ENCODE peak calls at places on chromosomes 2 and 18, in seven cellular contexts. H is astrocyte of the cerebellum, R is upper lobe of left lung, P is lung, K is fibroblast of lung, T is fibroblast of the aortic adventitia, Q is AG04449. J is an unnamed sample.

GRCh38 chr18:12839057-12839525 is 44.9 kb downstream of the PTPN2 start:
- DNase-seq in Q (no peak), K (no peak), T (no peak), R (no peak), H (no peak), P (no peak), J (no peak)

GRCh38 chr18:49251451-49251850 is 209.0 kb downstream of the DYM start:
- DNase-seq in H (no peak), T (no peak), R (no peak), K (no peak), P (no peak), Q (no peak), J (no peak)

GRCh38 chr2:236965021-236965840 is 120.5 kb upstream of the COPS8 start:
- DNase-seq in K (no peak), Q (no peak), R (no peak), T (no peak), H (no peak), P (no peak), J (no peak)

GRCh38 chr18:731185-731584 is 18.8 kb upstream of the ENOSF1 start:
- DNase-seq in P (no peak), T (peak), K (no peak), R (no peak), Q (no peak), H (no peak), J (no peak)

GRCh38 chr18:45243347-45244095 is 371.8 kb upstream of the SLC14A2 start:
- DNase-seq in Q (no peak), H (no peak), K (no peak), P (no peak), T (peak), R (no peak), J (no peak)

GRCh38 chr2:144745424-144745823 is 225.5 kb upstream of the ZEB2 start:
- DNase-seq in P (no peak), R (no peak), H (no peak), Q (no peak), K (no peak), T (no peak), J (no peak)

GRCh38 chr2:152715854-152716428 is 1.3 kb downstream of the PRPF40A start:
- DNase-seq in R (no peak), T (peak), K (peak), H (no peak), Q (no peak), P (no peak), J (no peak)

GRCh38 chr2:98463551-98463971 is 18.9 kb downstream of the INPP4A start:
- DNase-seq in T (no peak), K (no peak), R (no peak), Q (no peak), P (no peak), H (no peak), J (no peak)

GRCh38 chr18:61277808-61278207 is 55.4 kb upstream of the CDH20 start:
- DNase-seq in T (no peak), H (no peak), K (no peak), R (no peak), P (no peak), Q (no peak), J (no peak)

GRCh38 chr2:131030478-131030971 is 62.7 kb downstream of the FAM168B start:
- DNase-seq in H (no peak), Q (no peak), P (peak), T (no peak), K (no peak), R (no peak), J (no peak)

GRCh38 chr2:237923507-237924163 is 43.2 kb upstream of the UBE2F start:
- DNase-seq in T (peak), H (no peak), Q (no peak), R (peak), P (peak), K (peak), J (peak)

GRCh38 chr2:160646684-160647444 is 153.3 kb upstream of the RBMS1 start:
- DNase-seq in P (no peak), H (no peak), R (peak), T (no peak), Q (no peak), K (no peak), J (no peak)

GRCh38 chr18:79846936-79847557 is 49.3 kb downstream of the KCNG2 start:
- DNase-seq in H (no peak), T (peak), P (peak), K (no peak), Q (no peak), R (no peak), J (no peak)

GRCh38 chr2:237474511-237474911 is 12.5 kb upstream of the MLPH start:
- DNase-seq in H (no peak), P (no peak), T (no peak), Q (no peak), R (peak), K (peak), J (peak)

GRCh38 chr2:55419236-55419513 is 481 bp downstream of the CCDC88A start:
- DNase-seq in T (peak), H (no peak), P (no peak), K (peak), R (peak), Q (no peak), J (peak)

GRCh38 chr2:194455358-194455757 is 1201.7 kb upstream of the SLC39A10 start:
- DNase-seq in K (no peak), Q (no peak), P (no peak), H (no peak), R (no peak), T (no peak), J (no peak)

GRCh38 chr2:69801745-69802144 is 27.7 kb upstream of the GMCL1 start:
- DNase-seq in Q (no peak), R (no peak), T (no peak), P (no peak), H (no peak), K (no peak), J (no peak)

GRCh38 chr2:229849073-229849472 is 72.7 kb downstream of the TRIP12 start:
- DNase-seq in R (no peak), T (no peak), K (no peak), P (no peak), H (no peak), Q (no peak), J (no peak)

GRCh38 chr2:144443837-144444236 is 76.1 kb downstream of the ZEB2 start:
- DNase-seq in T (no peak), P (no peak), R (no peak), Q (no peak), K (no peak), H (no peak), J (no peak)

GRCh38 chr2:107146181-107146580 is 260.2 kb upstream of the ST6GAL2 start:
- DNase-seq in T (no peak), K (no peak), Q (no peak), P (no peak), R (no peak), H (no peak), J (no peak)

GRCh38 chr2:236754234-236754924 is 184.8 kb downstream of the ACKR3 start:
- DNase-seq in P (no peak), H (no peak), R (no peak), K (no peak), T (no peak), Q (no peak), J (no peak)

GRCh38 chr2:85187069-85187468 is 53.9 kb downstream of the TCF7L1 start:
- DNase-seq in H (no peak), Q (no peak), P (no peak), T (peak), R (no peak), K (no peak), J (no peak)

GRCh38 chr2:120679526-120679925 is 56.1 kb upstream of the GLI2 start:
- DNase-seq in H (no peak), T (no peak), P (no peak), K (no peak), Q (no peak), R (no peak), J (no peak)

GRCh38 chr2:97745474-97746172 is 32.2 kb downstream of the ZAP70 start:
- DNase-seq in Q (no peak), R (no peak), T (no peak), K (no peak), P (no peak), H (no peak), J (no peak)

GRCh38 chr2:20491739-20492531 is 45.1 kb downstream of the RHOB start:
- DNase-seq in R (no peak), Q (no peak), K (peak), T (no peak), H (no peak), P (no peak), J (no peak)

GRCh38 chr2:205763708-205764501 is 81.6 kb downstream of the NRP2 start:
- DNase-seq in P (peak), T (peak), Q (peak), R (no peak), H (peak), K (peak), J (peak)

GRCh38 chr2:62038980-62039771 is 133.7 kb downstream of the COMMD1 start:
- DNase-seq in H (peak), T (peak), K (peak), P (no peak), R (peak), Q (peak), J (peak)

GRCh38 chr2:188145885-188146284 is 145.8 kb upstream of the GULP1 start:
- DNase-seq in Q (no peak), P (no peak), R (no peak), K (no peak), T (no peak), H (no peak), J (no peak)

GRCh38 chr2:171718720-171719119 is 31.5 kb downstream of the DYNC1I2 start:
- DNase-seq in Q (no peak), R (no peak), H (no peak), K (no peak), T (no peak), P (no peak), J (no peak)

GRCh38 chr18:666177-666576 is 8.7 kb downstream of the TYMS start:
- DNase-seq in H (no peak), K (no peak), R (no peak), Q (no peak), P (no peak), T (no peak), J (no peak)

DNA sequence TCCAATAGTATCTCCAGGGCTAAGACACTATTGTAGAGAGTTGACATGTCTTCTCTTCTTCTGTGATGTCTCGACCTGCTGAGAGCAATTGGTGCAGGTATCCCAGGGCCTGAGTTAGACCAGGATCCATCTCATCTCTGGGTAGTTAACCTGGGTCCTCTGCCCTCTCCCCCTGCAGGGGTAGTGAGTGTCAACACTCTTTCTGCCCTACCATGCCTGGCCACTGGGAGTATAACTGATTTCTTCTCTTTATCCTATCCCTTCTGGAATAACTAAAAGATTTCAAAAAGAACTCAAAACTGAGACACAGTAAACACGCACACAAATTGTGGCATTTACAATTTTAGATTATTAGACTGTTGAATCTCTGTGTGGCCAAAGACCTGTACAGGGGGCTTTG is 20.8 kb upstream of the SIX3 start:
- DNase-seq in K (no peak), Q (no peak), R (no peak), H (no peak), P (no peak), T (no peak), J (no peak)
- TF ChIP-seq CTCF in K (no peak), Q (no peak), R (no peak), H (no peak), P (no peak), T (peak), J (no peak)

GRCh38 chr2:9811679-9812511 is 31.4 kb upstream of the TAF1B start:
- DNase-seq in R (no peak), T (no peak), H (no peak), K (no peak), Q (no peak), P (no peak), J (no peak)

GRCh38 chr2:9814129-9814868 is 29.0 kb upstream of the TAF1B start:
- DNase-seq in P (no peak), T (no peak), H (no peak), K (no peak), Q (no peak), R (no peak), J (no peak)

GRCh38 chr2:9812945-9813311 is 30.3 kb upstream of the TAF1B start:
- DNase-seq in Q (no peak), H (no peak), R (no peak), K (no peak), T (no peak), P (no peak), J (no peak)

GRCh38 chr2:9815076-9815475 is 28.2 kb upstream of the TAF1B start:
- DNase-seq in K (no peak), P (no peak), T (no peak), Q (no peak), R (no peak), H (no peak), J (no peak)

GRCh38 chr2:9813312-9814128 is 29.8 kb upstream of the TAF1B start:
- DNase-seq in H (peak), Q (no peak), K (peak), R (peak), P (peak), T (peak), J (peak)
- H3K4me3 ChIP-seq in H (no peak), Q (no peak), K (no peak), R (peak), P (no peak), T (peak), J (no peak)

DNA sequence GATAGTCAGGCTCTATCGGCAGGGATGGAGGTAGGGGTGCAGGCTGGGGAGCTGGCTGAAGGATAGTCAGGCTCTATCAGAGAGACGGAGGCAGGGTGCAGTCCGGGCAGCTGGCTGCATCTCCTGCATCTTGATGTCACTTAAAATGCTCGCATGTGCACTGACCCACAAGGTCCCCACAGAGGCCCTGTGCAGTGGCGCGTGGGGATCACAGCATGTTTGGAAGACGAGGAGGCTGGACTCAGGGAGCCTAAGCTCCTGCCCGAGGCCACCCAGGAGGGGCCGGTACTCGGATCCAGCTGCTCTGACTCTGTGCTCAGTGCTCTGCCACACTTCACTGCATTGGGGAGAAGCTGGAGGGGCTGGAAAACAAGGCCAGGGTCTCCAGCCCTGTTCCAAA is 189.0 kb upstream of the HDAC4 start:
- DNase-seq in T (no peak), K (no peak), R (no peak), H (no peak), P (no peak), Q (no peak), J (no peak)
- TF ChIP-seq CTCF in T (no peak), K (no peak), R (no peak), H (no peak), P (no peak), Q (no peak), J (no peak)

GRCh38 chr2:73893764-73894474 is 1.1 kb downstream of the ACTG2 start:
- DNase-seq in Q (no peak), K (no peak), H (no peak), P (no peak), R (no peak), T (no peak), J (no peak)
- H3K4me3 ChIP-seq in Q (peak), K (peak), H (no peak), P (no peak), R (peak), T (no peak), J (no peak)

DNA sequence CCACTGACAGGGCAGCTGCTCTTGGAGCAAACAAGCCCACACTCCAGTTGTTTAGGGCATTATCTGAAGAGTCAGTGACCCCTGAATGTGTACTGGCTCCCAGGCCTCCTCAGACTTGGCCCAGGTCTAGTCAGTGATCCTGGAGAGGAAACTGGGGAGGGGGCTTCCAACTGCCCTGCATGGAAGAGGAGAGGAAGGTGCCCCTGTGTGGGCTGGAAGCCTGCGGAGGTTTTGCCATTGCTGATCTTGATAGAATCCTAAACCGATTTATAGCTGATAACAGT is 197.4 kb downstream of the MGAT5 start:
- DNase-seq in P (no peak), K (no peak), T (no peak), R (no peak), H (no peak), Q (no peak), J (no peak)
- TF ChIP-seq CTCF in P (no peak), K (no peak), T (no peak), R (no peak), H (no peak), Q (no peak), J (no peak)

GRCh38 chr2:158104903-158105302 is 3.2 kb downstream of the UPP2 start:
- DNase-seq in P (no peak), Q (no peak), T (no peak), H (no peak), R (no peak), K (no peak), J (no peak)
- H3K4me3 ChIP-seq in P (no peak), Q (no peak), T (no peak), H (no peak), R (no peak), K (no peak), J (no peak)

GRCh38 chr2:24164416-24164973 is 10.4 kb upstream of the FAM228A start:
- DNase-seq in R (peak), T (peak), Q (no peak), P (no peak), K (peak), H (no peak), J (no peak)
- TF ChIP-seq CTCF in R (peak), T (peak), Q (peak), P (peak), K (peak), H (no peak), J (peak)

DNA sequence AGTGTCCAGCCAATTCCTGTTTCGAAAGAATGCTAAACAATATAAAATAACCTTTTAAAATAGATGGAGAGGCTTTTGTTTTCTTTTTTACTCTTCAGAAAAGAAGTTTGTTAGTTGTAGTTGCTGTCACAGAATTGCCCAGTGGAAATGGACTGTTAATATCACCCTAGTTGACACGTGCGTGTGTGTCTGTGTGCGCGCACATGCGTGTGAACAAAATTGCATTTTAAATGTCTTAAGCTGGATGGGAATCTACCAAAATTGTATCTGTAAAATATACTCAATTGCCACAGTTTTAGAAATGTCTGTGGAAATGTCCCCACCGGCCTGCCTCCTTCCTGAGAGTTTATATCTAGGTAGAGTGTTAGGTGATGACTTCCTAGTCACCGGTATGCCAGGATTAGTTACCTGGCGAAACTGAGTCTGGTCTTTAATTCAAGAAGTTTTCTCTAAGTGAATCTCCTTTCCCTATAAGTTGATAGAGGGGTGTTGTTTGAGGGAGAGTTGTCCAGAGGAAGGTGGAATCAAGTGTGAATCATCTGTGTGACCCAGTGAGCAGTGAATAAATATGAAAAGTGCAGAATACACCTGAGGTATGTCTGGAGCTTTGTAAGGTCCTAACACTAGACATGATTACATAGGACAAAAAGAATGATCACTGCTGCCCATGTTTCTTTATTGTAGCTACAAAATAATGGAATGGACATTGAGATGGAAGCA is 11.0 kb downstream of the POU3F3 start:
- DNase-seq in R (no peak), Q (no peak), P (no peak), H (no peak), T (no peak), K (no peak), J (no peak)
- H3K4me3 ChIP-seq in R (no peak), Q (no peak), P (no peak), H (no peak), T (no peak), K (no peak), J (no peak)

DNA sequence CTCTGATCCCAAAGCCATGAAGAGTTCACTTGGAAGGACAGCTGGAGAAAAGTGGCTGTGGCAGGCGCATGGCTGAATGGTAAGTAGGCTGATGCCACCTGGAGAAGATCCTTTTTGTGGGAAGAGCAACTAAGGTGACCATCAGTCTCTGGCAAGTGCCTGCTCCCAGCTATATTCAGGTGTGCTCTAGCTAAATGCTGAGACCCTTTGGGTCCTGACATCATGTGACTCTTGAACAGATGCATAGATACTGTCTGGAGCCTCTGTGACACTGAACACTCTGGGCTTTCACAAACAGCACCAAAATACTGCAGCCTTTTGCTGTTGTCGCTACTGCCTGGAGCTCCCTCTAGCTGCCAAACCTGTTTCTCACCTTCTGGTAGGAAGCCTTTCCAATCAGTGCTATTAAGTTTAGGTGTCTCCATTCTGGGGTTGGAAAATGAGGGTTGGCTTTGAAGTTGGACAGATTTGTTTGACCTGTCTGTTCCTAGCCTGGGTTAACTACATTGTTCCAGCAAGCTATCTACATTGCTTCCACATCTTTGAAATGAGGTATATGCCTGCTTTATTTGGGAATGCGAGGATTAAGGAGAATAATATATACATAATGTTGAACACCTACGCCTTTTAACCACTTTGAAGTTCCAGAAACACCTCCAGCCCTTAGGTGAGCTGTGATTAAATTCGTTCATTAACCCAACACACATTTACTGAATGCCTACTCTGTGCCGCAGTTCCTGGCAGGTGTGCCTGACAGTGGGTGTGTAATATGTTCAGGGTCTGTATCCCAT is 3.1 kb downstream of the EGR4 start:
- DNase-seq in R (no peak), T (peak), H (no peak), P (no peak), Q (no peak), K (peak), J (no peak)
- TF ChIP-seq CTCF in R (no peak), T (peak), H (peak), P (no peak), Q (peak), K (peak), J (peak)

J was measured in astrocyte of the spinal cord.